ENCODE peak calls at places on chromosomes 12 and 14, in eight cellular contexts. A is prostate gland, E is adrenal gland, V is body of pancreas, M is Peyer's patch, B is breast epithelium, Y is thyroid gland, L is GM12878. H is an unnamed sample. For H3K4me1, the result is how much of the 10 kb centered on the place peaks cover.

GRCh38 chr12:50200507-50201273 is 33.5 kb upstream of the CERS5 start:
- DNase-seq in B (no peak), E (no peak), Y (no peak), V (no peak), A (no peak), L (no peak), M (no peak), H (no peak)

GRCh38 chr14:95515523-95516517 is 630 bp downstream of the SYNE3 start:
- DNase-seq in Y (peak), M (peak), B (peak), A (no peak), V (peak), L (no peak), E (peak), H (no peak)

GRCh38 chr12:54658306-54659264 is 10.4 kb upstream of the DCD start:
- DNase-seq in M (no peak), E (peak), V (peak), L (no peak), B (no peak), Y (peak), A (no peak), H (peak)

GRCh38 chr12:20798561-20798960 is 11.9 kb upstream of the SLCO1B3 start:
- DNase-seq in V (no peak), E (no peak), L (no peak), A (peak), Y (no peak), M (no peak), B (no peak), H (no peak)

GRCh38 chr14:98207466-98207865 is 1064.5 kb downstream of the BCL11B start:
- DNase-seq in M (no peak), A (no peak), Y (no peak), V (no peak), E (no peak), B (no peak), L (no peak), H (no peak)

GRCh38 chr14:21343035-21343794 is 40.6 kb downstream of the SUPT16H start:
- DNase-seq in V (no peak), A (no peak), B (no peak), M (no peak), Y (no peak), E (no peak), L (no peak), H (no peak)

GRCh38 chr12:47868552-47869031 is 36.2 kb downstream of the VDR start:
- DNase-seq in B (no peak), L (peak), M (no peak), E (no peak), A (no peak), V (no peak), Y (no peak), H (no peak)

GRCh38 chr14:55117816-55118441 is 11.1 kb upstream of the LGALS3 start:
- DNase-seq in L (no peak), V (no peak), B (no peak), A (peak), M (no peak), Y (no peak), E (peak), H (no peak)

GRCh38 chr14:64440494-64440893 is 24.8 kb upstream of the AKAP5 start:
- DNase-seq in V (no peak), B (no peak), A (no peak), M (no peak), L (no peak), Y (no peak), E (no peak), H (no peak)

GRCh38 chr12:109250523-109250922 is 58.6 kb downstream of the FOXN4 start:
- DNase-seq in A (no peak), V (no peak), E (no peak), L (no peak), B (no peak), Y (no peak), M (no peak), H (no peak)

GRCh38 chr14:30656190-30656632 is 34.1 kb downstream of the SCFD1 start:
- DNase-seq in A (peak), V (peak), B (no peak), E (peak), L (peak), Y (peak), M (no peak), H (no peak)

GRCh38 chr12:57133013-57133569 is 4.8 kb downstream of the LRP1 start:
- DNase-seq in B (no peak), Y (no peak), V (no peak), A (no peak), M (no peak), E (no peak), L (no peak), H (no peak)

DNA sequence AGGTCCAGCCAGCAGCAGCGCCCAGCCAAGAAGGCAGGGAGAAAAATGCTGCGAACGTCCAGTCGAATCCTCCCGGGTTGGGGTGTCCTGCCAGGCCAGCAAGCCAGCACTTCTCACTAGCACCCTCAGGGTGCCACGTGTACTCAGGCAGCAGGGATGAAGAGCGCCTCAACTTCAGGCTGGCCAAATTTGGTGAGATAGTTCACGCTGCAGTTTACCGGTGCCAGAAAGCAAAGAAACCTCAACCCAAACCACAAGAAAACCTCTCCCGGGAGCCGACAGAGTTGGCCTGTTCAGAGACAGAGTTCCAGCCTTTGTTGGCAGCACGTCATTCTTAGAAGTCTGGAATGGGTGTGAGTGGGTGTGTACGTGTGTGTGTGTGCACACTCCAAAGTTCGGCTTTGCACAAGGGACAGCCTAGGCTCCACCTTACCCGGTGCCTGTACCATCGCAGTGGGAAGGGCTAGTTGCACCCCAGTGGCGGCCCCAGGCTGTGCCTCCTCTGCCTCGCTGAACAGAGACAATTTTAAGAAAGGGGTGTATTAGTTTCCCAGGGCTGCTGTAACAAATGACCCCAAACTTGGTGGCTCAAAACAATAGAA is 42.1 kb downstream of the ELK3 start:
- DNase-seq in V (no peak), B (peak), A (no peak), E (no peak), M (no peak), Y (peak), L (no peak), H (no peak)
- H3K4me1 ChIP-seq in V (under half), B (under half), A (under half), E (under half), M (under half), Y (under half), L (under half), H (half or more)

DNA sequence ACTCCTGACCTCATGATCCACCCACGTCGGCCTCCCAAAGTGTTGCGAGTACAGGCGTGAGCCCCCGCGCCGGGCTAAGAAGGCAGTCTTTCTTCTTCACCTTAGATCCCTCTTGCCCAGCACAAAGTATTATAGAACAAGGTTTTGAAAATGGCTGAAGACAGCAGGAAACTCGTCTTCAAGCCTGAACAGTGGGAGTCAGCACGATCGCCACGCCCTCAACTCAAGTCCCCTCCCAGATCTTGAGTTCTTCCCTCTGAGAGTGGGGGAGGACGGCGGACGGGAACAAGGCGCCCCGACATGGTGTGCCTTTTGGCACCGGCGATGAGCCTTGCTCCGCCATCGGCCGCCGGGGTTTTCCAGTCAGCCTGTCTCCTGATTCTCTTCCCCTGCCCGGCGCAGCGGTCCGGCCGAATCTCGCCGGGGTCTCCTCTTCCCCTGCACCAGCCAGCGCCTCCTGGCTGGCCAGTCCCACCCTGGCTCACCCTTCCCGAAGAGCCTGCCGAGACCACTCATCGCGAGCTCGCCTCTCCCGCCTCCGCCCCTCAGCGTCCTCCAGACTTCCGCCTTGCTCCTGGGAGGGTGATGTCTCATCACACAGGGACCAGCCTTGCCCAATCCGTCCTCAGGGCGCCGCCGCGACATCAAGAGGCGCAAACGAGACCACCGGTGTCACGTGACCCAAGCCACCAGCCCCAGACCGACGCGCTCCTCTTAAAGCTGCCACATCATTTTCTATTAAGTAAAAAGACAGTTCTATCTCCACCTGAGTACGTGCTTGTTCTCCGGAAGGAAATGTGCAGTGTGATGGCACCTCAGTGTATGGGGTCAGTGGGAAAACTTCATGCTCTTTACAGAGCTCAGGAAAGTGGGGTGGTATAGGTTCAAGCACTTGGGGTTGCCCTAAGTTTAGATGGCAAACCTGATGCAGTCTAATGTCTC is at the start of gene CHMP4A:
- DNase-seq in E (peak), B (peak), V (peak), L (peak), M (peak), Y (peak), A (peak), H (peak)
- TF ChIP-seq POLR2A in E (peak), B (peak), V (peak), L (peak), M (peak), Y (peak), A (peak), H (peak)

DNA sequence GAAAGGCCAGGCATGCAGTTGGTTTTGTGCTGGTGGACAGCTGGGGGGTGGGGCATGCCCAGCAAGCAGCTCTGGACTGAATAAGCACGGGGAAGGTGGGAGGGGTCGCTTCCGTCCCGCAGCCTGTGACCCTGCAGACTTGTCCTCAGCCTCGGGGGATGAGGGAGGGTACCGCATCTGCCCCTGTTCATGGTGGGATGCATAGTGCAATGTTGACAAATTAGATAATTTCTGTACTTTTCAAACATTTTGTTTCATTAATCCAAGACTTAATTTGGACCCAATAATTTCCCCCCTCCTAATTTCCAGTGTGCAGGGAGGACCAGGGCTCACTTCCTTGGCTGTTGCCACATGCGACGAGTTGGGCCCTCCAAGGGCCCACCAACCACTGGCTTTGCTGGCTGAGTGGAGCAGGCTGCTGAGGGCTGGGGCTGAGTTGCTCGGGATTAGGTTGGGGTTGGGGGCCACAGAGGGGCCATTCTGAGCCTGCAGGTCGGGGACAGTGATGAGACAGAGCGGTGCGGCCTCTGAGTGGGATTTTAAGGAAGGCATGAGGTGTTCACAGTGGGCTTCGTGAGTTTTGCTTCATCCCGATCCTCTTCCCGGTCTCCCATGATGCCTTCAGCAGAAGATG is 6.2 kb upstream of the TRAF3 start:
- DNase-seq in A (no peak), M (peak), Y (no peak), E (no peak), V (no peak), B (no peak), L (no peak), H (no peak)
- H3K4me1 ChIP-seq in A (under half), M (under half), Y (under half), E (under half), V (under half), B (under half), L (half or more), H (under half)

GRCh38 chr12:120903382-120903817 is 758 bp downstream of the SPPL3 start:
- DNase-seq in L (peak), Y (peak), M (peak), B (peak), V (peak), E (peak), A (peak), H (no peak)
- TF ChIP-seq POLR2A in L (peak), Y (peak), M (peak), B (no peak), V (no peak), E (no peak), A (peak), H (no peak)

GRCh38 chr12:52233462-52234141 is 559 bp downstream of the KRT7 start:
- DNase-seq in B (no peak), E (no peak), A (no peak), V (peak), L (no peak), Y (peak), M (no peak), H (no peak)
- H3K4me1 ChIP-seq in B (under half), E (under half), A (under half), V (half or more), L (under half), Y (half or more), M (under half), H (under half)

DNA sequence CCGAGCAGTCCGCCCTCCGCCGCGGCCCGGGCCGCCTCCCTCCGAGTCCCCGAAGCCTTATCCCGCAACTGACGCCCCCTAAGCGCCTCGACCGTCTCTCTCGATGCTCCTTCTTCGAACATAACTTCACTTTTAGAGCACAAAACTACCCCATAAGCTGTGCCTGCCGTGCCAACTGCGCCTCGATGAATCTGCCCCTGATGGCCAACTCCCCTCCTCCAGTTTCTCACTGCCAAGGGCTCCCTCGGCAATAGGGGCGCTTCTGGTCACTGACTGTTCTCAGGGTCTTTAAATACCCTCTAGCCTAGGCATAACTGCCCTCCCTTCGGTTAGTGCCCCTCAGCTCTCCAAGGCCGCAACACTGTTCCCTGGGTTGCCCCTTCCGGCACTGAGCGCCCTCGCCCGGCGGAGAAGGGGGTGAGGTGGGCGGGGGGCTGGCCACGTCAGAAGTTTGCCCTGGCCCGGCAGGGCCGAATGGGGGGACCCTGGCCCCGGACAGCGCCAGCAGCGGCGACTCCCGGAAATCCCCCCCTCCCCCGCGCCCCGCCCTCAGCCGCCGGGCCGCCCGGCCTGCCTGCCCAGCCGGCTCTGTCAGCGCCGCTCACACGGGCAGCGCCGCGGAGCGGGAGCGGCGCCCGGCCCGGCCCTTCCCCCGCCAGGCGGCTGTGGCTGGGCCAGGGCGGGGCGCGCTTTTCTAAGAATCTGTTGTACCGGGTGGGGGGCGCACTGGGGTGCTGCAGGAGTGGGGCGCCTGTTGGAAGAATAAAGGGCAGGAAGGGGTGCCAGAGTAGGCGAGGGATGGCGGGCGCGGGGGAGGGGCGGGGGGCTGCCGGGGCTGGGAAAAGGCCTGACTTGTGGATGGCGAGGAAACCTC is 10.6 kb downstream of the RARG start:
- DNase-seq in Y (peak), A (peak), E (peak), L (no peak), M (peak), B (peak), V (peak), H (no peak)
- TF ChIP-seq POLR2A in Y (peak), A (peak), E (peak), L (peak), M (no peak), B (peak), V (peak), H (no peak)

DNA sequence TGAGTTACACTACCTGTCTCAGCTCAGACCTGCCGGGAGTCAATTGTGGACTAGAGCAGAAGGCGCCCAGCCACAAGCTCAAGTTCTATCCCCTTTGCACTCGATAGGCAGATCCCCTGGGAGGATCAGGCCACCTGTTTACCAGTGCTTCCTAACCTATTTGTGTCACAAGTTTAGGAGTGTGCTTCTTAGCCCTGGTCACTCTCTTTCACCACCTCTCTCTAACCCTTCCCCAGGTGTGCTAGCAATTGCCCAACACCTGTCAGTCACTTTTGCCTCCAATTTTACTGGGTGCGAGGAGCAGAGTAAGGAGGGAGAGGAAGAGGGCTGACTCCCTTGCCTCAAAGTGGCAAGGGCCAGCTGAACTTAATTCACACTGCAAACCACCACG is 745 bp upstream of the NAA30 start:
- DNase-seq in B (no peak), E (peak), Y (peak), V (peak), A (peak), M (no peak), L (peak), H (no peak)
- H3K4me1 ChIP-seq in B (under half), E (under half), Y (under half), V (under half), A (under half), M (under half), L (under half), H (under half)

GRCh38 chr14:96793547-96793946 is 3.6 kb upstream of the VRK1 start:
- DNase-seq in A (no peak), B (no peak), M (no peak), L (no peak), Y (no peak), V (no peak), E (no peak), H (no peak)

GRCh38 chr14:96792003-96792402 is 5.2 kb upstream of the VRK1 start:
- DNase-seq in E (peak), L (no peak), A (no peak), Y (no peak), V (no peak), M (no peak), B (no peak), H (no peak)

GRCh38 chr14:96790715-96791114 is 6.5 kb upstream of the VRK1 start:
- DNase-seq in Y (no peak), L (no peak), M (no peak), B (no peak), A (no peak), V (no peak), E (no peak), H (no peak)

GRCh38 chr14:96792581-96792980 is 4.6 kb upstream of the VRK1 start:
- DNase-seq in A (no peak), B (no peak), L (no peak), V (no peak), M (no peak), Y (no peak), E (no peak), H (no peak)

DNA sequence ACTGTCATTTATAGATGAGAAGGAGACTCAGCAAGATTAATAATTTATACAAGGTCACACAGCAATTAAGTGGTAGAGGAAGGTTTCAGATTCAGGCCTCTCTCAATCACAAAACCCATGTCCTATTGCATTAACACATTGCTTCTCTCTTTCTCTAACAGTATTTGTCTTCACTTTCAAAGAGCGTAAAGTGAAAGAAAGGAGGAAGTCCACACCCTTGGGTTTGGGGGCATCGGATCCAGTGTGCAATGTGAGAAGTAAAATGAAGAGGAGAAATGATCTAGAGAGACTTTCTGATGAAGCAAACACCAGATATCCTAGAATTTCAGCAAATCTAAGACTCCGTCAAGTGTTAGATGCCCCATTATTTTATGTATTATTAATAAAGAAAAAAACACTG is 7.0 kb upstream of the VRK1 start:
- DNase-seq in V (no peak), B (no peak), A (no peak), L (no peak), M (no peak), Y (no peak), E (no peak), H (no peak)
- TF ChIP-seq POLR2A in V (no peak), B (no peak), A (no peak), L (no peak), M (no peak), Y (no peak), E (no peak), H (no peak)

H was measured in esophagus muscularis mucosa.